ENCODE peak calls at places on chromosomes 12 and 14, in five cellular contexts. C is BJ, X is COR-L47, K is HCT116, J is left cardiac atrium. G is an unnamed sample.

GRCh38 chr14:86296173-86296572 is 766.2 kb downstream of the FLRT2 start:
- DNase-seq in C (no peak), X (peak), K (no peak), J (no peak), G (no peak)

GRCh38 chr12:12048266-12048665 is 22.5 kb upstream of the BCL2L14 start:
- DNase-seq in C (no peak), X (no peak), K (no peak), J (no peak), G (no peak)

GRCh38 chr12:84910549-84911241 is 1.9 kb downstream of the SLC6A15 start:
- DNase-seq in C (no peak), X (peak), K (no peak), J (no peak), G (no peak)

GRCh38 chr12:53651718-53652117 is 24.2 kb downstream of the ATP5MC2 start:
- DNase-seq in C (no peak), X (no peak), K (no peak), J (no peak), G (no peak)

GRCh38 chr12:22709292-22709691 is 84.3 kb downstream of the ETNK1 start:
- DNase-seq in C (no peak), X (no peak), K (peak), J (no peak), G (no peak)

GRCh38 chr14:61346221-61346620 is 24.8 kb downstream of the PRKCH start:
- DNase-seq in C (no peak), X (no peak), K (no peak), J (no peak), G (no peak)

GRCh38 chr12:34591966-34592365 is 569.7 kb downstream of the ALG10 start:
- DNase-seq in C (no peak), X (no peak), K (no peak), J (no peak), G (no peak)

GRCh38 chr12:119381471-119382235 is 47.1 kb downstream of the CCDC60 start:
- DNase-seq in C (no peak), X (no peak), K (no peak), J (no peak), G (no peak)

GRCh38 chr14:102295301-102295700 is 9.7 kb downstream of the MOK start:
- DNase-seq in C (no peak), X (no peak), K (no peak), J (no peak), G (no peak)

GRCh38 chr12:13024151-13024946 is 19.8 kb upstream of the FAM234B start:
- DNase-seq in C (no peak), X (no peak), K (peak), J (no peak), G (no peak)

GRCh38 chr12:124315316-124315924 is 20.5 kb downstream of the RFLNA start:
- DNase-seq in C (no peak), X (no peak), K (no peak), J (no peak), G (no peak)

GRCh38 chr12:97063292-97063935 is 156.4 kb downstream of the NEDD1 start:
- DNase-seq in C (no peak), X (no peak), K (no peak), J (no peak), G (no peak)

GRCh38 chr12:51820721-51821422 is 27.6 kb downstream of the FIGNL2 start:
- DNase-seq in C (no peak), X (peak), K (no peak), J (peak), G (peak)

G was measured in activated CD4-positive, alpha-beta memory T cell treated with anti-CD3 and anti-CD28 coated beads, Interleukin-2, amount 10 ng/mL, durations not matched to agents 7 days and 5 days.